ENCODE peak calls at places on chromosome 7, in four cellular contexts. N is fibroblast of villous mesenchyme, O is dorsolateral prefrontal cortex, V is BJ. A is an unnamed sample.

GRCh38 chr7:141073641-141074161 is at the start of gene TMEM178B:
- DNase-seq in N (no peak), O (no peak), V (no peak), A (peak; percentile 17)

GRCh38 chr7:46633816-46634215 is 712.7 kb upstream of the IGFBP3 start:
- DNase-seq in N (no peak), O (no peak), V (no peak), A (no peak)

GRCh38 chr7:150941983-150942590 is 36.0 kb downstream of the KCNH2 start:
- DNase-seq in N (no peak), O (no peak), V (no peak), A (no peak)

GRCh38 chr7:38660427-38661099 is 29.4 kb upstream of the AMPH start:
- DNase-seq in N (peak; percentile 47), O (no peak), V (no peak), A (no peak)

GRCh38 chr7:148556892-148557291 is 33.7 kb upstream of the C7orf33 start:
- DNase-seq in N (no peak), O (no peak), V (no peak), A (no peak)

GRCh38 chr7:46855851-46856250 is 726.1 kb downstream of the TNS3 start:
- DNase-seq in N (no peak), O (no peak), V (no peak), A (no peak)

GRCh38 chr7:15723840-15724239 is 37.4 kb upstream of the MEOX2 start:
- DNase-seq in N (no peak), O (no peak), V (no peak), A (no peak)

GRCh38 chr7:138008046-138008587 is 6.2 kb upstream of the CREB3L2 start:
- DNase-seq in N (no peak), O (no peak), V (no peak), A (no peak)

GRCh38 chr7:108049962-108050361 is 47.0 kb upstream of the LAMB1 start:
- DNase-seq in N (no peak), O (no peak), V (no peak), A (no peak)

GRCh38 chr7:134307320-134307719 is 9.4 kb downstream of the SLC35B4 start:
- DNase-seq in N (no peak), O (no peak), V (no peak), A (no peak)

GRCh38 chr7:37083311-37084096 is 359.2 kb upstream of the AOAH start:
- DNase-seq in N (peak; percentile 37), O (no peak), V (peak; percentile 4), A (no peak)

GRCh38 chr7:55971045-55971444 is 6.7 kb downstream of the NIPSNAP2 start:
- DNase-seq in N (no peak), O (no peak), V (no peak), A (no peak)

GRCh38 chr7:90706067-90706716 is 110.1 kb downstream of the CDK14 start:
- DNase-seq in N (peak; percentile 58), O (no peak), V (no peak), A (no peak)

GRCh38 chr7:105024734-105025133 is 10.7 kb downstream of the KMT2E start:
- DNase-seq in N (peak; percentile 49), O (no peak), V (no peak), A (no peak)

GRCh38 chr7:22361795-22362194 is 4.8 kb upstream of the RAPGEF5 start:
- DNase-seq in N (no peak), O (no peak), V (no peak), A (no peak)

GRCh38 chr7:77985232-77985973 is 186.8 kb downstream of the PHTF2 start:
- DNase-seq in N (no peak), O (no peak), V (no peak), A (no peak)

GRCh38 chr7:142519077-142519789 is 230.0 kb upstream of the PRSS1 start:
- DNase-seq in N (no peak), O (no peak), V (no peak), A (no peak)

GRCh38 chr7:142519790-142520078 is 229.5 kb upstream of the PRSS1 start:
- DNase-seq in N (no peak), O (no peak), V (no peak), A (no peak)

GRCh38 chr7:142528608-142529408 is 220.5 kb upstream of the PRSS1 start:
- DNase-seq in N (no peak), O (no peak), V (no peak), A (no peak)

GRCh38 chr7:142523821-142524460 is 225.3 kb upstream of the PRSS1 start:
- DNase-seq in N (no peak), O (no peak), V (no peak), A (no peak)
- TF ChIP-seq CTCF in N (peak; percentile 37), O (peak; percentile 50), V (peak; percentile 28), A (no peak)

DNA sequence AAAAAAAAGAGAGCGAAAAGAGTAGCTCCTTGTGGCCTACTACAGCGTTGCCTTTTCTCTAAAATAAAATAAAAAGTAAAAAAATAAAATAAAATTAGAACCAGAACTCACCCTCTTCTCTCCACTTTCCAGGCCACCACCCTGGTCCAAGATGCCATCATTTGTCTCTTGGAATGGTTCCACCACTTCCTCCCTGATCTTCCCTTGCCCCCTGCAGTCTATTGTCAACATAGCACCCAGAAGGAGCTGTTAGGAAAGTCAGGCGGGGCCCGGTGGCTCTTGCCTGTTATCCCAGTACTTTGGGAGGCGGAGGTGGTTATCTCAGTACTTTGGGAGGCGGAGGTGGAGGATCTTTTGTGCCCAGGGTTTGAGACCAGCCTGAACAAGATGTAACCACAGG is 7.6 kb upstream of the GRID2IP start:
- DNase-seq in N (peak; percentile 34), O (no peak), V (no peak), A (no peak)
- TF ChIP-seq CTCF in N (peak; percentile 54), O (peak; percentile 32), V (peak; percentile 51), A (peak; percentile 38)

GRCh38 chr7:100544386-100544785 is 5.4 kb downstream of the AGFG2 start:
- DNase-seq in N (no peak), O (no peak), V (no peak), A (no peak)
- TF ChIP-seq CTCF in N (no peak), O (no peak), V (no peak), A (no peak)

DNA sequence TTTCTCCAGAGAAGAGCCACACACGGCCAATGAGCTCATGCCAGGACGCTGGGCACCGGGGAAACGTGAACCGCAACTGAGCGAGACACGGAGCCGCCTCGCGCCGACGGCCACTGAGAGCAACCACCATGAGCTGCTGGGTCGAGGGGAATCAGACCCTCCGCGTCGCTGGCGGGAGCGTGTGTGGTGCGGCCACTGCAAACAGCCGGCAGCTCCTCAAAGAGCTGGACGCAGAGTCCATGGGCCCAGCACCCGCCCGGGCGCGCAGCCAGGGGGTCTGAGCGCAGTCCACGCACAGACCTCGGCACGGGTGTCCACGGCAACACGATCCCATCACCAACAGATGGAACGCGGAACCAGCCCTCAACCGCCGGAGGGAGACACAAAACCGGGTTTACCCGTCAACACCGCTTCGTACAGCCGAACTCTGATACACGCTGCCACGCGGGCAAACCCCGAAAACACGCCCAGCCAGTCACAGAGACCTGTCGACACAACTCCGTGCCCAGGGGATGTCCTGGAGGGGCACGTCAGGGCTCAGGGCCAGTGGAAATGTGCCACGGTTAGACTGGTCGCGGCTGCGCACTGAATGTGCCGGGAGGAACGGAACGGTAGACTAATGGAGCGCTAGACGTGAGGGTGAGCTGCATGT is 147.1 kb downstream of the ELFN1 start:
- DNase-seq in N (no peak), O (no peak), V (no peak), A (no peak)
- TF ChIP-seq CTCF in N (no peak), O (no peak), V (no peak), A (no peak)

DNA sequence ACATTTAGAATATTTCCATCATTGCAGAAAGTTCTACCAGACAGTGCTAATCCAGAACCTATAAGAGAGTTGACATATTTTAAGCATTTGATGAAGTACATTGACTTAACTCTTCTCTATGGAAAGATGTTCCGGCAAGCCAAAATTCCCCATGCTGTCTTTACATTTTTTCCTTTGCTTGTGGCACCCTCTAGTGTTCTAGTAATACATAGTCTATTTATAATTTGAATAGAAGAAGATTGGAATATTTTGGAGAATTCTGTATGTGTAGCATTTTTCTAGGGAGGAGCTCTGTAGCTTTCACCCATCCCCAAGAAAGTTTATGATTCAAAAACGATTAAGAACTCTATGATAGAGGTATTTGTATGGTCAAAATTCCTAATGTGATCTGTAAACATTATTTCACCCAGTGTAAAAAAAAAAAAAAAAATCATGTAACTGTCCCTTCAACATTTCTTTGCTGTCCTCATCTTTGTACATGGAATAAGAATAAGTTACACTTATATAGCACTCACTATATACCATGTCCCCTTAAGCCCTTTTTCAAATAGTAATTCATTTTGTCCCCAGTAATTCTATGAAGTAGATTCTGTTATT is 33.2 kb downstream of the NRF1 start:
- DNase-seq in N (peak; percentile 68), O (no peak), V (no peak), A (no peak)
- TF ChIP-seq CTCF in N (peak; percentile 50), O (peak; percentile 66), V (peak; percentile 57), A (peak; percentile 59)

GRCh38 chr7:80136276-80137045 is 1.8 kb downstream of the GNAI1 start:
- DNase-seq in N (peak; percentile 52), O (no peak), V (no peak), A (no peak)

GRCh38 chr7:80134105-80134535 is 511 bp upstream of the GNAI1 start:
- DNase-seq in N (no peak), O (no peak), V (no peak), A (no peak)

GRCh38 chr7:80133361-80134104 is 1.1 kb upstream of the GNAI1 start:
- DNase-seq in N (no peak), O (no peak), V (no peak), A (no peak)

GRCh38 chr7:80135306-80136104 is 874 bp downstream of the GNAI1 start:
- DNase-seq in N (peak; percentile 48), O (peak; percentile 38), V (no peak), A (no peak)

DNA sequence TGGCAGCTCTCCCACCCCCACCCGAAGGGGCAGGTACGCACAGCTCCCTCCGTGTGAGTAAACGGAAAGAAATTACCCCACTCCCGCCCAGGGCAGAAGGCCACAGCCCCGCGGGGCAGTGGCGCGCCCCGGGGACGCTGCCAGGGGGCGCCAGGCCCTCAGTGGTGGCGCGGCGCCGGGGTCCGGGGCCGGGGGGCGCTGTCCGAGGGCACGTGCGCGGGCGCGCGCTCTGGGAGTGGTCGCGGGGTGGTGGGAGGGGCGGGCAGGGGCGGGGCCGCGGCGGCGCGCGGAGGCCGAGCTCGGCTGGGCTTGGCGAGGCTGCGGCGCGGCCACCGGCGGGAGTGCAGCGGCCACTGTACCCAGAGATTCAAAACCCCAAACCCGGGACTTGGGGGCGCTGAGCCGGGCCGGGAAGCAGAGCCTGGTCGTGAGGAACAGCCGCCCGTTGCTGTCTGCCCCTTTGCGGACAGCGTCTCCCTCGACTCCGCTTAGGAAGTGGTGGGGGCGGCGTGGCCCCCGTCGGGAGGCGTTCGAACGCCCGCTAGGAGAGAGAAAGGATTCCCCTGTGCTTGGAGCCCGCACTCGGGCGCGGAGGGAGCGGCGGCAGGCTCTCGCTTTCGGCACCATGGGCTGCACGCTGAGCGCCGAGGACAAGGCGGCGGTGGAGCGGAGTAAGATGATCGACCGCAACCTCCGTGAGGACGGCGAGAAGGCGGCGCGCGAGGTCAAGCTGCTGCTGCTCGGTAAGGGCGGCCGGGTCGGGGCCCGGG is at the start of gene GNAI1:
- DNase-seq in N (peak; percentile 88), O (peak; percentile 68), V (no peak), A (peak; percentile 83)
- TF ChIP-seq CTCF in N (peak; percentile 41), O (peak; percentile 19), V (peak; percentile 44), A (peak; percentile 67)

GRCh38 chr7:31633894-31634494 is 53.0 kb upstream of the PPP1R17 start:
- DNase-seq in N (peak; percentile 23), O (peak; percentile 29), V (peak; percentile 11), A (peak; percentile 41)
- TF ChIP-seq CTCF in N (peak; percentile 33), O (peak; percentile 75), V (peak; percentile 54), A (peak; percentile 91)